ENCODE peak calls at places on chromosomes 6 and 20, in five cellular contexts. S is uterus, J is IMR-90, Y is brain microvascular endothelial cell, D is nephron progenitor cell. T is an unnamed sample.

GRCh38 chr6:145110109-145110508 is 625.2 kb downstream of the EPM2A start:
- DNase-seq in S (no peak), J (no peak), Y (no peak), D (no peak), T (no peak)

GRCh38 chr20:61976275-61976649 is 89.4 kb downstream of the TAF4 start:
- DNase-seq in S (no peak), J (no peak), Y (no peak), D (peak), T (no peak)

GRCh38 chr6:113352029-113352801 is 504.9 kb upstream of the MARCKS start:
- DNase-seq in S (no peak), J (peak), Y (peak), D (no peak), T (no peak)

GRCh38 chr6:121222656-121223055 is 111.6 kb downstream of the TBC1D32 start:
- DNase-seq in S (no peak), J (peak), Y (peak), D (no peak), T (no peak)

GRCh38 chr20:59560588-59561227 is 43.6 kb upstream of the PHACTR3 start:
- DNase-seq in S (no peak), J (peak), Y (peak), D (no peak), T (no peak)

GRCh38 chr6:69818223-69818930 is 21.6 kb upstream of the LMBRD1 start:
- DNase-seq in S (no peak), J (no peak), Y (no peak), D (no peak), T (no peak)

GRCh38 chr20:50762435-50763201 is 31.2 kb downstream of the PARD6B start:
- DNase-seq in S (peak), J (peak), Y (peak), D (no peak), T (no peak)

GRCh38 chr20:62214067-62214466 is 6.0 kb downstream of the HRH3 start:
- DNase-seq in S (no peak), J (no peak), Y (no peak), D (no peak), T (no peak)

GRCh38 chr6:48150701-48151100 is 39.7 kb upstream of the PTCHD4 start:
- DNase-seq in S (no peak), J (no peak), Y (no peak), D (no peak), T (no peak)

GRCh38 chr6:74991573-74992332 is 214.1 kb downstream of the COL12A1 start:
- DNase-seq in S (no peak), J (peak), Y (peak), D (no peak), T (no peak)

GRCh38 chr6:17331238-17331637 is 50.1 kb downstream of the RBM24 start:
- DNase-seq in S (no peak), J (no peak), Y (no peak), D (no peak), T (no peak)

GRCh38 chr6:163701761-163702160 is 287.2 kb downstream of the QKI start:
- DNase-seq in S (no peak), J (no peak), Y (no peak), D (no peak), T (no peak)

GRCh38 chr6:107728564-107728897 is 95.6 kb downstream of the SCML4 start:
- DNase-seq in S (no peak), J (no peak), Y (no peak), D (no peak), T (no peak)

GRCh38 chr6:126786262-126786661 is 332.2 kb upstream of the RSPO3 start:
- DNase-seq in S (no peak), J (peak), Y (no peak), D (no peak), T (no peak)

GRCh38 chr6:166955121-166955864 is 1.1 kb downstream of the RNASET2 start:
- DNase-seq in S (no peak), J (no peak), Y (no peak), D (peak), T (no peak)

GRCh38 chr20:32986331-32986966 is 17.8 kb downstream of the SUN5 start:
- DNase-seq in S (no peak), J (no peak), Y (no peak), D (no peak), T (no peak)

GRCh38 chr6:150881911-150882481 is 16.5 kb downstream of the MTHFD1L start:
- DNase-seq in S (peak), J (peak), Y (peak), D (no peak), T (no peak)

GRCh38 chr6:41871677-41872076 is 23.5 kb downstream of the USP49 start:
- DNase-seq in S (no peak), J (no peak), Y (no peak), D (no peak), T (no peak)

GRCh38 chr20:51380401-51381385 is 161.8 kb downstream of the NFATC2 start:
- DNase-seq in S (no peak), J (no peak), Y (no peak), D (no peak), T (no peak)

GRCh38 chr6:15501806-15502450 is 160.9 kb downstream of the DTNBP1 start:
- DNase-seq in S (peak), J (peak), Y (peak), D (no peak), T (no peak)

GRCh38 chr20:17885544-17885943 is 83.0 kb downstream of the SNX5 start:
- DNase-seq in S (no peak), J (no peak), Y (no peak), D (no peak), T (no peak)

GRCh38 chr6:41092421-41093140 is 19.8 kb downstream of the NFYA start:
- DNase-seq in S (no peak), J (peak), Y (peak), D (no peak), T (no peak)

GRCh38 chr6:16837217-16837972 is 76.1 kb upstream of the ATXN1 start:
- DNase-seq in S (no peak), J (no peak), Y (no peak), D (no peak), T (no peak)

GRCh38 chr6:3913077-3913957 is 64.1 kb downstream of the FAM50B start:
- DNase-seq in S (peak), J (peak), Y (peak), D (no peak), T (no peak)

GRCh38 chr6:149924206-149924932 is 1.4 kb upstream of the RAET1G start:
- DNase-seq in S (peak), J (no peak), Y (no peak), D (no peak), T (no peak)

GRCh38 chr20:38128691-38129090 is 36.4 kb downstream of the TGM2 start:
- DNase-seq in S (peak), J (no peak), Y (no peak), D (no peak), T (no peak)

GRCh38 chr20:52800734-52801627 is 171.2 kb upstream of the TSHZ2 start:
- DNase-seq in S (no peak), J (no peak), Y (no peak), D (no peak), T (no peak)

GRCh38 chr20:40883097-40883496 is 145.5 kb upstream of the TOP1 start:
- DNase-seq in S (no peak), J (no peak), Y (no peak), D (no peak), T (no peak)

GRCh38 chr6:77015350-77015749 is 447.9 kb downstream of the HTR1B start:
- DNase-seq in S (no peak), J (peak), Y (peak), D (no peak), T (no peak)

GRCh38 chr6:43817192-43817591 is 47.2 kb downstream of the VEGFA start:
- DNase-seq in S (no peak), J (peak), Y (peak), D (no peak), T (no peak)

GRCh38 chr6:163572612-163573011 is 158.1 kb downstream of the QKI start:
- DNase-seq in S (no peak), J (peak), Y (no peak), D (no peak), T (no peak)

GRCh38 chr6:142758257-142759025 is 186.5 kb downstream of the HIVEP2 start:
- DNase-seq in S (no peak), J (no peak), Y (no peak), D (no peak), T (no peak)

GRCh38 chr6:12289655-12290489 is at the start of gene EDN1:
- DNase-seq in S (peak), J (peak), Y (peak), D (peak), T (peak)

GRCh38 chr20:44106615-44107014 is 80.4 kb downstream of the JPH2 start:
- DNase-seq in S (peak), J (no peak), Y (no peak), D (no peak), T (no peak)

GRCh38 chr6:5706094-5707033 is 300.4 kb downstream of the NRN1 start:
- DNase-seq in S (no peak), J (no peak), Y (no peak), D (no peak), T (no peak)

GRCh38 chr6:146901940-146902816 is 302.0 kb upstream of the STXBP5 start:
- DNase-seq in S (no peak), J (peak), Y (no peak), D (no peak), T (no peak)
- TF ChIP-seq CTCF in S (no peak), J (peak), Y (peak), D (no peak), T (no peak)

DNA sequence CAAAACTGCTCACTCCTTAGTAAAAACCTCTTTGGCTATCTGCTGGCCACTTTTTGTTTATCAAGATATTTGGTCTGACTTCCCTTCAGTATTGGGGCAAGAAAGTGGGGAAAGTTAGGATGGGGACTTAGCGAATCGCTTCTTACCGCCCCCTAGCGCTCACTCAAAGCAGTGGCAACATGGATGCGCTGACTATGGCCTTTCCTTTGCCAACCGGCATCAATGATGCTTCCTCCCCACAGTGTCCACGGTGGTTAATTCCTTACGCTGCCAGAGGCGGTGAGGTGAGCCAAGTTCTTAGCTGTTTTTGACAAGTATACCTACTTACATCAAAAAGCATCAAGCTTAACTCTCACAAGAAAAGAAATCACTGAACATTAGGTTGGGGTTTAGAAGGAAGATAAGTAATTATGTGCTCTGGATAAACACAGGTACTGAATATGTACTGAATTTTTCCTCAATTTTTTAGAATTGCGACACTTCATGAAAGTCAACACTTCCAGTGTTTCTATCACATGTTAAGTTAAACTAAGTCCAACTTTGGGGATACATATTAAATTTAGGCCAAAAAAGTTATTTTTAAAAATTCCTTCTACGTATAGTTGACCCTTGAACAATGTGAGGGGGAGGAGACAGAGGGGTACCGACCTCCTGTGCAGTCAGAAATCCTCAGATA is 86.7 kb downstream of the GMDS start:
- DNase-seq in S (no peak), J (peak), Y (no peak), D (peak), T (no peak)
- TF ChIP-seq CTCF in S (no peak), J (peak), Y (peak), D (peak), T (peak)

GRCh38 chr6:156883497-156884252 is 106.5 kb downstream of the ARID1B start:
- DNase-seq in S (no peak), J (peak), Y (no peak), D (no peak), T (no peak)

GRCh38 chr6:156885562-156885961 is 108.4 kb downstream of the ARID1B start:
- DNase-seq in S (no peak), J (no peak), Y (no peak), D (no peak), T (no peak)

GRCh38 chr6:156886409-156886808 is 109.2 kb downstream of the ARID1B start:
- DNase-seq in S (no peak), J (no peak), Y (peak), D (no peak), T (no peak)

GRCh38 chr6:156881687-156882629 is 104.8 kb downstream of the ARID1B start:
- DNase-seq in S (no peak), J (peak), Y (no peak), D (no peak), T (no peak)

GRCh38 chr6:156884306-156884705 is 107.1 kb downstream of the ARID1B start:
- DNase-seq in S (no peak), J (no peak), Y (no peak), D (no peak), T (no peak)
- TF ChIP-seq CTCF in S (no peak), J (no peak), Y (no peak), D (no peak), T (no peak)

GRCh38 chr6:109477725-109478124 is 5.3 kb downstream of the ZBTB24 start:
- DNase-seq in S (no peak), J (no peak), Y (no peak), D (no peak), T (no peak)
- TF ChIP-seq CTCF in S (no peak), J (no peak), Y (no peak), D (no peak), T (no peak)

GRCh38 chr6:56963793-56964192 is 8.9 kb downstream of the BEND6 start:
- DNase-seq in S (no peak), J (no peak), Y (no peak), D (no peak), T (no peak)

GRCh38 chr6:56963043-56963442 is 8.1 kb downstream of the BEND6 start:
- DNase-seq in S (no peak), J (no peak), Y (no peak), D (no peak), T (no peak)

GRCh38 chr6:56959938-56960337 is 5.0 kb downstream of the BEND6 start:
- DNase-seq in S (no peak), J (peak), Y (no peak), D (no peak), T (no peak)

GRCh38 chr6:56961151-56961550 is 6.2 kb downstream of the BEND6 start:
- DNase-seq in S (no peak), J (no peak), Y (no peak), D (no peak), T (no peak)

DNA sequence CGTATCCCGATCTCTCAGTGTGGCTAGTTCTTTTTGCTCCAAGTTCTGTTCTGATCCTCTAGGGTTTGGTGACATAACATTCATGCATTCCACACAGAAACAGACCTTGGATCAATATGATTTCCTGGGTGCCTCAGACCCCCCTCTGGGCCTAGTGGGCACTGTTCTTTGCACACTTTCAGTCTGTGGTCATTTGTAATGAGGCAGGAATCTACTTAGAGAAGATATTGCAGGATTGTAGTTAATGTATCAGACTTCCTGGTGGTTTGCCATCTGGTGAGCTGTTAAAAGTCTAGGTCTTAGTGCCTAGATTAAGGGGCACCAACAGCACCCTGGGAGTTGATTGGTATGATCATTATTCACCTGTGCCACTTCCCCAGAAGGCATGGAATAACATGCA is 7.5 kb downstream of the BEND6 start:
- DNase-seq in S (no peak), J (no peak), Y (no peak), D (no peak), T (no peak)
- TF ChIP-seq CTCF in S (no peak), J (no peak), Y (no peak), D (no peak), T (no peak)